ENCODE peak calls at places on chromosomes 7 and 10, in four cellular contexts. L is IMR-90, W is right lobe of liver, B is kidney. C is an unnamed sample.
A peak's percentile ranks its signal among the peaks of the same experiment; 100 is the strongest.

GRCh38 chr7:23443974-23444373 is 26.3 kb downstream of the IGF2BP3 start:
- DNase-seq in L (no peak), W (no peak), B (no peak), C (no peak)

GRCh38 chr7:151447312-151447711 is 7.4 kb upstream of the CRYGN start:
- DNase-seq in L (no peak), W (no peak), B (no peak), C (no peak)

GRCh38 chr10:20596911-20597310 is 300.2 kb downstream of the NEBL start:
- DNase-seq in W (no peak), B (no peak), L (no peak), C (no peak)

GRCh38 chr7:155951554-155952158 is 139.4 kb upstream of the SHH start:
- DNase-seq in W (peak; percentile 88), B (peak; percentile 94), L (peak; percentile 86), C (no peak)

GRCh38 chr10:125370578-125370977 is 210.2 kb upstream of the CTBP2 start:
- DNase-seq in L (no peak), B (peak; percentile 42), W (no peak), C (no peak)

GRCh38 chr10:58784361-58784760 is 271.7 kb downstream of the BICC1 start:
- DNase-seq in L (no peak), W (no peak), B (no peak), C (no peak)

GRCh38 chr10:24435374-24435773 is 226.4 kb downstream of the KIAA1217 start:
- DNase-seq in L (peak; percentile 85), B (no peak), W (no peak), C (no peak)

GRCh38 chr7:142792129-142792528 is 21.4 kb downstream of the PRSS2 start:
- DNase-seq in L (no peak), B (no peak), W (no peak), C (no peak)

GRCh38 chr7:123643495-123644428 is 11.9 kb upstream of the LMOD2 start:
- DNase-seq in L (peak; percentile 70), B (no peak), W (no peak), C (peak; percentile 47)

GRCh38 chr10:110525349-110526260 is 27.9 kb downstream of the DUSP5 start:
- DNase-seq in W (no peak), B (no peak), L (peak; percentile 80), C (no peak)

GRCh38 chr7:24979470-24979862 is 512 bp downstream of the OSBPL3 start:
- DNase-seq in W (peak; percentile 71), B (peak; percentile 90), L (peak; percentile 72), C (peak; percentile 64)

GRCh38 chr10:90313548-90314325 is 544.1 kb downstream of the HTR7 start:
- DNase-seq in B (no peak), L (peak; percentile 25), W (no peak), C (no peak)

GRCh38 chr7:71348751-71349415 is 216.9 kb downstream of the GALNT17 start:
- DNase-seq in B (no peak), W (no peak), L (no peak), C (no peak)

GRCh38 chr10:50623299-50624153 is at the start of gene SGMS1:
- DNase-seq in B (peak; percentile 97), W (peak; percentile 92), L (peak; percentile 83), C (peak; percentile 91)

GRCh38 chr10:110850990-110851389 is 20.7 kb upstream of the PDCD4 start:
- DNase-seq in L (no peak), B (no peak), W (no peak), C (no peak)

GRCh38 chr10:126101744-126102143 is 205.4 kb downstream of the FANK1 start:
- DNase-seq in W (no peak), B (no peak), L (no peak), C (no peak)

GRCh38 chr7:115221484-115221883 is 299.6 kb downstream of the MDFIC start:
- DNase-seq in B (no peak), L (peak; percentile 54), W (no peak), C (no peak)

GRCh38 chr10:52906046-52906445 is 133.5 kb upstream of the MBL2 start:
- DNase-seq in L (no peak), W (no peak), B (no peak), C (no peak)

GRCh38 chr10:114295393-114295792 is 56.3 kb downstream of the VWA2 start:
- DNase-seq in B (no peak), L (no peak), W (no peak), C (no peak)

GRCh38 chr10:27344568-27345454 is 104.2 kb upstream of the ACBD5 start:
- DNase-seq in B (no peak), W (no peak), L (no peak), C (no peak)

DNA sequence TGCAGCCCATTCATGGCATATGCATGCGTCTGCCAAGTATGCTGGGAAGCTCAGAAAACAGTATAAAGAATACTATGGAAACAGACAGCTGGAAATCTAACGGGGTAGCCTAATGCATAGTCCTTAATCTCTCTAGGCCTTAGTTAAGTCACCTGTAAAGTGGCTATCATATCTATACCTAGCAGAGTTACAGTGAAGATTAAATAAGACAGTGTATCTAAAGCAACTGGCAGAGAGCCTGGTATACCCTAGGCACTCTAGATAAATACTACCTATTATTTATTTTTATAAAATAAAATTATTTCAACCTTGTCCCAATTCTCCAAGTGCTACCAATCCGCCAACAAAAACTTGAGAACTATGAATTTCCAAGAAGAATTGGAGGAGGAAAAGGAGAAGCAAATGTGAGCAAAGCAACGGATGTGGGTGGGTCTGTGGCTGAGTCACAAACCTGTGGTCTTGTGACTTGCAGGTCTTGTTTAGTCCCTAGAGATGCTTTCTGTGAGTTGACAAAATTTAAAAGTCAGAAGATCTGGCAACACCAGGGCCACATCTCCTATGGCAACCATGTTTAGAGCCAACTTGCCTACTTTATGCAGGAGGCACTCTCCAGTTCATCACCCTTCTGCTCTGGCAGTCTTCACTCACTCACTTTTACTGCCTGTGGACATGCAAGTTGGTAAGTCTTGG is 182.9 kb downstream of the RAPGEF5 start:
- DNase-seq in L (no peak), B (no peak), W (no peak), C (no peak)
- H3K27ac ChIP-seq in L (no peak overlapping the region), B (no peak overlapping the region), W (no peak overlapping the region), C (peak overlapping the region; percentile 3)

DNA sequence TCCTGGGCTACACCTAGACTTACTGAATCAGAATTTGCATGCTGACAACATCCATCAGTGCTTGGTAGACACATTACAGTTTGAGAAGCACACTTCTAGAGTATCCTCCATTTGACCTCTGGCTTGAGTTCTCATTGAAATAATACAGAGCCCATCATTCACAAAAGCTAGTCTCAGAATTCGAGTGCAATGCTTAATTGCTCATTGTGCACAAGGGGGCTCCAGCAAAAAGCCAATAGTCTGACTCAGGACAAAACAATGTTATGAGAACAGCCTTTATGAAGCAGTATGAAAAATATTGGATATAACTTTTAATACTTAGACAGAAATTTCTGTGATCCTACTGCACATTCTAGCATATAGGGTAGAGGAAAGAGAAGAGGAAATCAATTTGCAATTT is 105.7 kb upstream of the ANK3 start:
- DNase-seq in B (no peak), W (no peak), L (peak; percentile 28), C (no peak)
- TF ChIP-seq CTCF in B (no peak), W (no peak), L (no peak), C (no peak)

GRCh38 chr7:2158331-2159175 is 74.2 kb downstream of the MAD1L1 start:
- DNase-seq in W (no peak), L (no peak), B (peak; percentile 60), C (no peak)

GRCh38 chr7:2157473-2158279 is 75.1 kb downstream of the MAD1L1 start:
- DNase-seq in W (no peak), L (peak; percentile 96), B (peak; percentile 76), C (peak; percentile 68)

GRCh38 chr7:2154831-2155230 is 77.9 kb downstream of the MAD1L1 start:
- DNase-seq in L (no peak), B (peak; percentile 32), W (no peak), C (no peak)

GRCh38 chr7:2159176-2159520 is 73.6 kb downstream of the MAD1L1 start:
- DNase-seq in W (no peak), B (peak; percentile 58), L (no peak), C (no peak)

DNA sequence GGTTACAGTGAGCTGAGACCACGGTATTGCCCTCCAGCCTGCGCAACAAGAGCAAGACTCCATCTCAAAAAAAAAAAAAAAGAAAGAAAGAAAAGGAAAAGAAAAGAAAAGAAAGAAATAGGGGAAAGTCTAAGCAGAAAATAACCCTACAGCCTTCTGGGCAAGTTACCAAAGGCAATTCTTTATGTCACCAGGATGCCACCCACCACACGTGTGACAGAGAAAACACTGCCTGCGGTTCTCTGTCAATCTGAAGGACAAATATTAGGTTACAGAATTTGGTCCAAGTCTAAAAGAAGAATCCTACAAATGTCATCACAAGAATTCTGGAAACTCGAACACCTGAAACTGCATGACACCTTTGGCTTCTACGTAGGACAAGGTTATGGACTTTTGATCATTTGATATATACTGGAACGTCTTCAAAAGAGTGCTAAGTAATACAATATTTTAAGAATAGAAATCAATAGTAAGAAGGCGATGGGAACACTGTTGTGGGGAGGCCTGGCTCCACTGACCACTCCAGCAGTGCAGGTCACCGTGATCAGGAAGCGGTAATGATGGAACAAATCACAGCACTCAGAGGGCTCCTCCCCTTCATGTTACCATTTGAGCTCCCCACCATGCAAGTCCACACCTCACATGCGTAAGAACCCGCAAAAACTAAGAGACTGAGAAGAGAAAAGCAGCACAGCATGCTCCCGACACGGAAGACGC is 75.8 kb downstream of the MAD1L1 start:
- DNase-seq in L (no peak), B (no peak), W (no peak), C (no peak)
- H3K27ac ChIP-seq in L (no peak overlapping the region), B (no peak overlapping the region), W (no peak overlapping the region), C (peak overlapping the region; percentile 70)

GRCh38 chr7:6577369-6578113 is at the start of gene ZDHHC4:
- DNase-seq in W (peak; percentile 91), L (peak; percentile 85), B (peak; percentile 97), C (peak; percentile 93)

GRCh38 chr7:6576024-6576866 is 1.0 kb upstream of the ZDHHC4 start:
- DNase-seq in W (no peak), B (no peak), L (no peak), C (no peak)

GRCh38 chr7:6575246-6576023 is 1.8 kb upstream of the ZDHHC4 start:
- DNase-seq in W (no peak), L (no peak), B (no peak), C (no peak)

GRCh38 chr7:6578114-6579084 is 1.1 kb downstream of the ZDHHC4 start:
- DNase-seq in W (no peak), L (peak; percentile 29), B (no peak), C (no peak)

DNA sequence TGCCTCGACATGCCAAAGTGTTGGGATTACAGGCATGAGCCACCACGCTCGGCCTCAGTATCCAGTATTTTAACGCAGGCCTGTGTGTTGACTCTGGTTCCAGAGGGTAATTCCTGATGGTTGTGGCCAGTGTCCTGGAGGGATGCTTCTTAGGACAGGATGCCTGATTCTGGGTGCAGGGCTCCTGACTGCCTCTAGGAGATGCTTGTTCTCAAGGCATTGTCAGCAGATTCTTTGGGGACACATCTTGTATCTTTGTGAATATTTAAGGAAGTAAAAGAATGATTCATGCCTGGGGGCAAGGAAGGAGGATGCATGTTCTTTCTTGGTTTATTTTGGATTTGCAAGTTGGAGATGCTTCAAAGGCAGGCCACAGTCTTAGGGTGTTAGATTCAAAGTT is 2.2 kb downstream of the ZDHHC4 start:
- DNase-seq in L (peak; percentile 42), B (no peak), W (no peak), C (no peak)
- TF ChIP-seq CTCF in L (peak; percentile 24), B (no peak), W (no peak), C (no peak)

DNA sequence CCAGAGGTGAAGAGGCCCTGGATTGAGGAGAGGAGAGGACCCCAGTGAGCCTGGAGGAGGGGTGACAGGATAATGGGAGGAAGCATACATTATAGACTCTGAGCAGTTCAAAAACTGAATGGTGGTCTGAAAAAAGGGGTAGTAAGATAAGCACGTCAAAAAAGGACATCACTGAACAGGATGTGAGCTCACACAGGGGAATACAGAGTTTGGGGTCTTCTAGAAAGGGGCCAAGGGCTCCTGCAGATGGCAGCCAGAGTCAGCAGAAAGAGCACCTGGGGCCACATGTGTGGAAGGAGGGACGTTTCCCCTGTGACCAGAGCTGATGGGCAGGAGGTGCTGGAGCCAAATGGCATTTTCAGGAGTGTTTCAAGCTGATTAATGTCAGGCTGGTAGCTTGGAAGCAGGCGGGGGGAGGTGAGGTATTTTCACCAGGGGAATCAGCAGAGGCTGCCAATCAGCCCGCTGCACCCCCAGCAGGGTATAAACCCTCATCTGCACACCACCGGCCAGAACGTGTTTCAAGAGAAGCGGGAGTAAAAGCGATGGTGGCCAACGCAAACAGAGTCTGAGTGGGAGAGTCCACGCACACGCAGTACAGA is 85.7 kb downstream of the TNS3 start:
- DNase-seq in L (no peak), B (peak; percentile 42), W (no peak), C (no peak)
- H3K27ac ChIP-seq in L (no peak overlapping the region), B (peak overlapping the region; percentile 86), W (peak overlapping the region; percentile 83), C (peak overlapping the region; percentile 45)

C was measured in heart right ventricle.